ENCODE peak calls at places on chromosomes 2 and 18, in seven cellular contexts. H, R, G, B, J, Z and K are unnamed samples.

GRCh38 chr2:127508621-127509034 is 17.7 kb downstream of the IWS1 start:
- DNase-seq in H (no peak), R (peak), G (peak), B (peak), J (no peak), Z (peak), K (no peak)

GRCh38 chr18:48472610-48473009 is 63.4 kb upstream of the ZBTB7C start:
- DNase-seq in H (no peak), R (peak), G (no peak), B (no peak), J (no peak), Z (no peak), K (no peak)

GRCh38 chr2:170739048-170739447 is 23.9 kb downstream of the SP5 start:
- DNase-seq in H (no peak), R (peak), G (no peak), B (no peak), J (no peak), Z (peak), K (peak)

GRCh38 chr2:238475571-238475970 is 48.8 kb downstream of the ASB1 start:
- DNase-seq in H (no peak), R (no peak), G (no peak), B (no peak), J (no peak), Z (no peak), K (no peak)

GRCh38 chr2:68737717-68738116 is 3.1 kb downstream of the ARHGAP25 start:
- DNase-seq in H (no peak), R (no peak), G (no peak), B (no peak), J (no peak), Z (no peak), K (no peak)

GRCh38 chr18:26036635-26037034 is 53.8 kb downstream of the SS18 start:
- DNase-seq in H (no peak), R (no peak), G (no peak), B (no peak), J (no peak), Z (no peak), K (no peak)

GRCh38 chr2:197378494-197378972 is 56.3 kb downstream of the SF3B1 start:
- DNase-seq in H (peak), R (peak), G (no peak), B (peak), J (peak), Z (peak), K (peak)

GRCh38 chr2:207765541-207765940 is 4.2 kb downstream of the FZD5 start:
- DNase-seq in H (no peak), R (no peak), G (no peak), B (no peak), J (peak), Z (peak), K (peak)

GRCh38 chr2:42547014-42547413 is 21.4 kb upstream of the MTA3 start:
- DNase-seq in H (no peak), R (no peak), G (no peak), B (no peak), J (no peak), Z (no peak), K (no peak)

GRCh38 chr2:69917854-69918253 is 2.9 kb downstream of the MXD1 start:
- DNase-seq in H (no peak), R (peak), G (no peak), B (no peak), J (no peak), Z (no peak), K (no peak)

GRCh38 chr2:221999702-222000101 is 299.1 kb downstream of the PAX3 start:
- DNase-seq in H (no peak), R (peak), G (no peak), B (no peak), J (no peak), Z (peak), K (no peak)

GRCh38 chr2:228725031-228725430 is 543.5 kb upstream of the SPHKAP start:
- DNase-seq in H (no peak), R (no peak), G (no peak), B (no peak), J (no peak), Z (no peak), K (no peak)

GRCh38 chr2:241584446-241584845 is 25.9 kb downstream of the BOK start:
- DNase-seq in H (no peak), R (peak), G (no peak), B (no peak), J (peak), Z (peak), K (no peak)

GRCh38 chr2:235970204-235971040 is 197.8 kb downstream of the GBX2 start:
- DNase-seq in H (no peak), R (no peak), G (no peak), B (no peak), J (no peak), Z (no peak), K (no peak)

GRCh38 chr2:240169486-240170353 is 29.3 kb upstream of the OTOS start:
- DNase-seq in H (no peak), R (no peak), G (no peak), B (no peak), J (no peak), Z (no peak), K (no peak)

GRCh38 chr18:7090771-7091170 is 26.8 kb downstream of the LAMA1 start:
- DNase-seq in H (no peak), R (no peak), G (no peak), B (no peak), J (no peak), Z (no peak), K (no peak)